ENCODE peak calls at places on chromosomes 3 and 15, in six cellular contexts. Y, K, I, Q, E and V are unnamed samples.

GRCh38 chr3:13044496-13045244 is 28.6 kb downstream of the IQSEC1 start:
- DNase-seq in Y (no peak), K (no peak), I (no peak), Q (no peak), E (no peak), V (no peak)

GRCh38 chr3:105869531-105869833 is 670 bp upstream of the CBLB start:
- DNase-seq in Y (no peak), K (no peak), I (no peak), Q (no peak), E (no peak), V (no peak)

GRCh38 chr3:178593786-178594185 is 57.5 kb downstream of the KCNMB2 start:
- DNase-seq in Y (no peak), K (no peak), I (no peak), Q (no peak), E (no peak), V (no peak)

GRCh38 chr15:70974004-70974832 is 81.6 kb downstream of the LRRC49 start:
- DNase-seq in Y (no peak), K (no peak), I (no peak), Q (no peak), E (no peak), V (peak)

GRCh38 chr3:161545823-161546222 is 49.2 kb downstream of the OTOL1 start:
- DNase-seq in Y (no peak), K (no peak), I (no peak), Q (no peak), E (no peak), V (no peak)

GRCh38 chr3:21803604-21804003 is 52.6 kb upstream of the ZNF385D start:
- DNase-seq in Y (no peak), K (no peak), I (no peak), Q (no peak), E (no peak), V (no peak)

GRCh38 chr15:71203573-71204444 is 88.5 kb downstream of the THSD4 start:
- DNase-seq in Y (no peak), K (no peak), I (no peak), Q (no peak), E (no peak), V (no peak)

GRCh38 chr3:38528457-38528856 is 32.3 kb downstream of the EXOG start:
- DNase-seq in Y (no peak), K (no peak), I (no peak), Q (no peak), E (no peak), V (no peak)

GRCh38 chr15:39717134-39717533 is 65.5 kb downstream of the FSIP1 start:
- DNase-seq in Y (no peak), K (no peak), I (no peak), Q (no peak), E (no peak), V (no peak)

GRCh38 chr3:10594915-10595314 is 89.5 kb upstream of the ATP2B2 start:
- DNase-seq in Y (no peak), K (no peak), I (no peak), Q (no peak), E (no peak), V (peak)

GRCh38 chr3:175386630-175387029 is 527.5 kb downstream of the NAALADL2 start:
- DNase-seq in Y (no peak), K (no peak), I (no peak), Q (no peak), E (no peak), V (no peak)

DNA sequence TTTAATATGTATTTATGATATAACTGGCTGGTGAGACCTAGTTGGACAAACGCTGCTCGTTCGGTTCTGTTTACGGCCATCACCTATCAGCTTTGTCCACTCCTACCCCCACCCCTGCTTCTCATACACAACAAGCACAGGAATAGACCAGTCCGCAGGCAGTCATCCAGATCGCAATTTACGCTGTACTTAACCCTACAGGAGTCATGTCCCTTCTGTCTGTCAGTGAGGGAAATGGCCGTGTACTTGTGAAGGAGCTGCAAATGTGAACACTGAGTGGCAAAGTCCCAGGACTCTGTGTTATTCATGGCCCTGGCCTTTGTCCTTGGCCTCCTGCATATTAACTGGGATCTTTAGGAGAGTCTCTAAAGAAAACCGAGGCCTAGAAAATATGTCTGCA is 7.3 kb upstream of the ABHD10 start:
- DNase-seq in Y (no peak), K (no peak), I (no peak), Q (no peak), E (no peak), V (no peak)
- H3K27ac ChIP-seq in Y (no peak), K (peak), I (no peak), Q (peak), E (peak), V (no peak)

GRCh38 chr3:35643391-35643790 is 4.1 kb downstream of the ARPP21 start:
- DNase-seq in Y (no peak), K (no peak), I (no peak), Q (no peak), E (no peak), V (no peak)
- H3K27ac ChIP-seq in Y (peak), K (no peak), I (no peak), Q (no peak), E (no peak), V (no peak)

GRCh38 chr3:103787879-103788278 is 1353.1 kb downstream of the ZPLD1 start:
- DNase-seq in Y (no peak), K (no peak), I (no peak), Q (no peak), E (no peak), V (no peak)
- H3K27ac ChIP-seq in Y (no peak), K (no peak), I (no peak), Q (no peak), E (no peak), V (no peak)

DNA sequence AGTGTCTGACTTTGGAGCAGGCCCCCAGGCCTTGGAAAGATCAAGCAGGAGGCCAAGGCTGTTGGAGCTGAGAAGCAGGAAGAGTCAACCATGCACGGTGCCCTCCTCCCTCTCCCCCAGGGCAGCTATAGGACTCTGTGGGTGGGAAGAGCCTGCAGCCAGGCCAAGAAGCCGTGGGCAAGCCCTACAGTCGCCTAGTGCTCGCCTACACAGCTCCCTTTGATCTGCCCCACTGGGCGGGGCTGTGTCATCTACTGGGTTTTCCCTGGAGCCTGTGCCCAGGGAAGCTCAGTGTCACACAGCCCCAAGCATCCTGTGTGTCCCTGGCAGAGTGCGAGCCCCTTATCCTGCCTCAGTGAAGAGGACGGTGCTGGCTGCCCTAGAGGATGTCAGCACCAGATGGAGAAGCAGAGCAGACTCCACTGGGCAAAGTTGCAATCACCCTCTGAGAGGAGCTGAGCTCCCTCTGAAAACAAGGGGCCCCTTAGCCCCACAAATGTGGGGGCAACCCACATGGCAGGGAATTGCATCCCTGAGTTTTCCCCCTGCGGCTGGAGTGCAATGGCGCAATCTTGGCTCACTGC is 72.1 kb downstream of the KLF13 start:
- DNase-seq in Y (no peak), K (no peak), I (no peak), Q (no peak), E (no peak), V (peak)
- H3K27ac ChIP-seq in Y (no peak), K (peak), I (peak), Q (peak), E (peak), V (peak)

DNA sequence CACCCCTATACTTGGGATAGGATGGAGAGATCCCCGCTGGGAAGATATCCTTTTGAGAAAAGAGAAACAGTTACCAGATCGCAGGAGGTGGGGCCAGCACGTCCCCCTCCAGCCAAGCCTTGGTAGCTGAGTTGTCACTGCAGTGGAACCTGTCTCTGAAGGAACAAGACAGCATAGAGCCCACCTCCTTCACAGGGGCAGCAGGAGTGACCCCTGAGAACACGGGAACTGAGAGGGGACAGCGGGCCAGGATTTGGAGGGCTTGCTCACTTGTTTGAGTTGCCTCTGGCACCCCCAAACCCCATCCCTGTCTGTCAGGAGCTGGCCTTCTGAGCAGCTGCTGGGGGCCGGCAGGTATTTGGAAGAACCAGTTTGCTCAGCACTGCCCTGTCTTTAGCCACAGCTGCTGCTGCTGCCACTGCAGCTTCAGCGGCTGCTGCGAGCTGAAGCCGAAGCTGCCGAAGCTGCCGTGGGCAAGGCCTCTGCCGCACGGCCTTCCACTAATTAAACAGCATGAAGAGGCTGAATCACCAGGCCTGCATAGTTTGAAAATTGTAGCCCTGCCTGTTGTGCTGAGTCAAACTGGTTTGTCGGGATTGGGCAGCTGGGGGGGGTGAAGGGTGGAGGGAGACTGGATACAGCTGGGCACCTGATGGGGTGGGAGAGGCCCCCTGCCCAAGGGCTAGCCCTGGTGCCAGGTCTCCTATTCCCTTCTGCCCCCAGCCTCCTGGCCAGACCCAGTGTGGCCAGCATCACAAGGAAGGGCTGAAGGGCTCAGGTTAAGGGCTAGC is 4.0 kb downstream of the EPHB3 start:
- DNase-seq in Y (no peak), K (no peak), I (peak), Q (no peak), E (peak), V (peak)
- H3K27ac ChIP-seq in Y (no peak), K (peak), I (peak), Q (peak), E (no peak), V (peak)

GRCh38 chr3:138197545-138197944 is 10.4 kb downstream of the ARMC8 start:
- DNase-seq in Y (no peak), K (no peak), I (no peak), Q (no peak), E (no peak), V (no peak)

GRCh38 chr3:138197058-138197457 is 10.0 kb downstream of the ARMC8 start:
- DNase-seq in Y (no peak), K (no peak), I (no peak), Q (no peak), E (no peak), V (peak)

GRCh38 chr3:138199847-138200246 is 12.7 kb downstream of the ARMC8 start:
- DNase-seq in Y (no peak), K (no peak), I (no peak), Q (no peak), E (no peak), V (no peak)

GRCh38 chr3:138196023-138196422 is 8.9 kb downstream of the ARMC8 start:
- DNase-seq in Y (no peak), K (no peak), I (no peak), Q (no peak), E (no peak), V (no peak)

GRCh38 chr3:138195491-138195890 is 8.4 kb downstream of the ARMC8 start:
- DNase-seq in Y (no peak), K (no peak), I (no peak), Q (no peak), E (no peak), V (no peak)
- H3K27ac ChIP-seq in Y (peak), K (no peak), I (no peak), Q (no peak), E (no peak), V (no peak)

GRCh38 chr3:46971742-46972141 is 4.8 kb downstream of the CCDC12 start:
- DNase-seq in Y (no peak), K (no peak), I (no peak), Q (no peak), E (peak), V (no peak)
- H3K27ac ChIP-seq in Y (no peak), K (no peak), I (no peak), Q (no peak), E (peak), V (no peak)

GRCh38 chr15:91182096-91182495 is 82.0 kb downstream of the SV2B start:
- DNase-seq in Y (no peak), K (no peak), I (no peak), Q (no peak), E (no peak), V (no peak)
- H3K27ac ChIP-seq in Y (no peak), K (no peak), I (no peak), Q (no peak), E (no peak), V (no peak)

GRCh38 chr3:108507887-108508286 is 2.5 kb downstream of the MYH15 start:
- DNase-seq in Y (no peak), K (no peak), I (no peak), Q (no peak), E (no peak), V (no peak)
- H3K27ac ChIP-seq in Y (no peak), K (no peak), I (no peak), Q (no peak), E (no peak), V (no peak)